ENCODE peak calls at places on chromosomes 2 and 18, in four cellular contexts. W is adrenal gland, H is left ventricle myocardium superior, K is ACHN. C is an unnamed sample.
A peak's percentile ranks its signal among the peaks of the same experiment; 100 is the strongest.

GRCh38 chr2:8573234-8573941 is 108.5 kb upstream of the ID2 start:
- DNase-seq in K (no peak), W (peak; percentile 50), H (no peak), C (peak; percentile 79)

GRCh38 chr18:11136241-11136640 is 13.1 kb downstream of the PIEZO2 start:
- DNase-seq in H (no peak), W (no peak), K (no peak), C (no peak)

GRCh38 chr2:118618279-118618678 is 229.2 kb downstream of the EN1 start:
- DNase-seq in H (no peak), W (no peak), K (no peak), C (no peak)

GRCh38 chr2:26355038-26355995 is 8.7 kb upstream of the ADGRF3 start:
- DNase-seq in H (no peak), W (no peak), K (peak; percentile 90), C (no peak)

GRCh38 chr18:26540041-26540628 is 8.2 kb downstream of the KCTD1 start:
- DNase-seq in K (no peak), W (no peak), H (no peak), C (no peak)

GRCh38 chr2:224103603-224104002 is 64.5 kb upstream of the SERPINE2 start:
- DNase-seq in W (no peak), H (no peak), K (no peak), C (no peak)

GRCh38 chr2:235981629-235982028 is 186.6 kb downstream of the GBX2 start:
- DNase-seq in K (no peak), W (no peak), H (no peak), C (peak; percentile 63)

GRCh38 chr2:117067917-117068316 is 746.6 kb upstream of the DDX18 start:
- DNase-seq in W (no peak), H (no peak), K (no peak), C (no peak)

GRCh38 chr2:11330457-11331142 is 13.8 kb downstream of the ROCK2 start:
- DNase-seq in W (no peak), H (no peak), K (no peak), C (no peak)

GRCh38 chr2:240989451-240990265 is 8.8 kb upstream of the SNED1 start:
- DNase-seq in K (peak; percentile 56), H (peak; percentile 61), W (no peak), C (peak; percentile 53)

GRCh38 chr2:73931531-73932500 is 5.1 kb downstream of the DGUOK start:
- DNase-seq in H (no peak), K (peak; percentile 38), W (no peak), C (no peak)

GRCh38 chr2:109487237-109487869 is 126.4 kb downstream of the SEPTIN10 start:
- DNase-seq in W (no peak), H (no peak), K (no peak), C (no peak)

GRCh38 chr2:52874706-52875105 is 892.9 kb upstream of the CHAC2 start:
- DNase-seq in K (no peak), H (no peak), W (no peak), C (no peak)

GRCh38 chr18:27921904-27922541 is 254.9 kb downstream of the CDH2 start:
- DNase-seq in H (no peak), K (peak; percentile 89), W (no peak), C (no peak)

GRCh38 chr2:165440367-165440766 is 29.1 kb upstream of the CSRNP3 start:
- DNase-seq in W (no peak), H (no peak), K (no peak), C (no peak)

GRCh38 chr2:207513577-207514257 is 16.0 kb upstream of the CREB1 start:
- DNase-seq in H (no peak), K (peak; percentile 95), W (no peak), C (no peak)

GRCh38 chr2:124530203-124530602 is 505.1 kb downstream of the CNTNAP5 start:
- DNase-seq in H (no peak), W (no peak), K (peak; percentile 32), C (no peak)

GRCh38 chr2:143357956-143358355 is 228.7 kb downstream of the ARHGAP15 start:
- DNase-seq in K (no peak), H (peak; percentile 23), W (no peak), C (peak; percentile 16)

GRCh38 chr2:864501-865106 is 86.0 kb upstream of the SNTG2 start:
- DNase-seq in H (no peak), K (no peak), W (peak; percentile 30), C (no peak)

GRCh38 chr2:189302274-189302948 is 122.8 kb upstream of the COL5A2 start:
- DNase-seq in H (no peak), K (no peak), W (no peak), C (no peak)

GRCh38 chr2:46340740-46341420 is 43.7 kb downstream of the EPAS1 start:
- DNase-seq in W (peak; percentile 28), H (no peak), K (no peak), C (no peak)

GRCh38 chr18:57585846-57586242 is 658 bp downstream of the FECH start:
- DNase-seq in W (no peak), H (no peak), K (no peak), C (no peak)

GRCh38 chr2:112159454-112159921 is 21.3 kb downstream of the FBLN7 start:
- DNase-seq in K (no peak), W (no peak), H (no peak), C (no peak)

GRCh38 chr2:115609978-115610377 is 1167.5 kb downstream of the DPP10 start:
- DNase-seq in W (no peak), K (no peak), H (no peak), C (no peak)

GRCh38 chr2:15940661-15941482 is 522 bp downstream of the MYCN start:
- DNase-seq in W (no peak), H (no peak), K (peak; percentile 8), C (peak; percentile 25)